ENCODE peak calls at places on chromosomes 4 and X, in four cellular contexts. One of them, this sample, is unnamed.
A peak's percentile ranks its signal among the peaks of the same experiment; 100 is the strongest.

GRCh38 chrX:32137525-32137924 is 1065.7 kb upstream of the FTHL17 start:
- DNase-seq in tibial nerve: peak; percentile 4
- DNase-seq in lower lobe of right lung: no peak
- DNase-seq in WTC11: peak; percentile 12
- DNase-seq in this sample: no peak

GRCh38 chr4:184298255-184298654 is 80.6 kb upstream of the ENPP6 start:
- DNase-seq in tibial nerve: no peak
- DNase-seq in WTC11: no peak
- DNase-seq in lower lobe of right lung: no peak
- DNase-seq in this sample: no peak

GRCh38 chrX:94492541-94492940 is 818.5 kb downstream of the FAM133A start:
- DNase-seq in lower lobe of right lung: no peak
- DNase-seq in WTC11: peak; percentile 42
- DNase-seq in tibial nerve: no peak
- DNase-seq in this sample: no peak

GRCh38 chrX:154712781-154713391 is 38.0 kb downstream of the GAB3 start:
- DNase-seq in tibial nerve: no peak
- DNase-seq in lower lobe of right lung: no peak
- DNase-seq in WTC11: no peak
- DNase-seq in this sample: no peak

GRCh38 chr4:9833421-9833820 is 52.0 kb downstream of the DRD5 start:
- DNase-seq in WTC11: no peak
- DNase-seq in tibial nerve: no peak
- DNase-seq in lower lobe of right lung: no peak
- DNase-seq in this sample: no peak

GRCh38 chrX:14697453-14697852 is 168.1 kb downstream of the GLRA2 start:
- DNase-seq in lower lobe of right lung: no peak
- DNase-seq in WTC11: peak; percentile 62
- DNase-seq in tibial nerve: peak; percentile 5
- DNase-seq in this sample: no peak

GRCh38 chrX:84477114-84477513 is 25.1 kb downstream of the HDX start:
- DNase-seq in tibial nerve: no peak
- DNase-seq in lower lobe of right lung: no peak
- DNase-seq in WTC11: no peak
- DNase-seq in this sample: no peak

GRCh38 chr4:6720202-6720699 is 4.3 kb downstream of the BLOC1S4 start:
- DNase-seq in tibial nerve: peak; percentile 79
- DNase-seq in WTC11: peak; percentile 93
- DNase-seq in lower lobe of right lung: peak; percentile 85
- DNase-seq in this sample: peak; percentile 96

GRCh38 chr4:172514011-172514410 is 654.6 kb upstream of the GALNT7 start:
- DNase-seq in tibial nerve: no peak
- DNase-seq in lower lobe of right lung: no peak
- DNase-seq in WTC11: no peak
- DNase-seq in this sample: no peak

GRCh38 chr4:113574636-113575103 is 186.9 kb downstream of the CAMK2D start:
- DNase-seq in tibial nerve: no peak
- DNase-seq in WTC11: no peak
- DNase-seq in lower lobe of right lung: no peak
- DNase-seq in this sample: no peak

GRCh38 chr4:189912170-189912569 is 28.5 kb upstream of the FRG1 start:
- DNase-seq in lower lobe of right lung: no peak
- DNase-seq in WTC11: no peak
- DNase-seq in tibial nerve: no peak
- DNase-seq in this sample: no peak

GRCh38 chr4:153233761-153234371 is 29.6 kb downstream of the TRIM2 start:
- DNase-seq in tibial nerve: no peak
- DNase-seq in WTC11: no peak
- DNase-seq in lower lobe of right lung: no peak
- DNase-seq in this sample: no peak

GRCh38 chr4:78022517-78022916 is 34.6 kb upstream of the FRAS1 start:
- DNase-seq in lower lobe of right lung: no peak
- DNase-seq in tibial nerve: no peak
- DNase-seq in WTC11: no peak
- DNase-seq in this sample: no peak

GRCh38 chrX:58025979-58026378 is 115.7 kb upstream of the ZXDA start:
- DNase-seq in lower lobe of right lung: no peak
- DNase-seq in WTC11: peak; percentile 9
- DNase-seq in tibial nerve: peak; percentile 39
- DNase-seq in this sample: no peak

GRCh38 chr4:89486042-89486441 is 178.4 kb upstream of the GPRIN3 start:
- DNase-seq in WTC11: no peak
- DNase-seq in tibial nerve: no peak
- DNase-seq in lower lobe of right lung: no peak
- DNase-seq in this sample: no peak

GRCh38 chr4:82780398-82781231 is 18.0 kb downstream of the SCD5 start:
- DNase-seq in WTC11: peak; percentile 25
- DNase-seq in tibial nerve: peak; percentile 63
- DNase-seq in lower lobe of right lung: peak; percentile 81
- DNase-seq in this sample: peak; percentile 88

GRCh38 chr4:54676062-54676461 is 18.3 kb downstream of the KIT start:
- DNase-seq in tibial nerve: no peak
- DNase-seq in lower lobe of right lung: no peak
- DNase-seq in WTC11: peak; percentile 39
- DNase-seq in this sample: no peak

GRCh38 chr4:122819708-122820449 is 6.8 kb upstream of the FGF2 start:
- DNase-seq in WTC11: no peak
- DNase-seq in tibial nerve: no peak
- DNase-seq in lower lobe of right lung: no peak
- DNase-seq in this sample: no peak

GRCh38 chr4:67236793-67237192 is 308.5 kb downstream of the CENPC start:
- DNase-seq in lower lobe of right lung: no peak
- DNase-seq in tibial nerve: no peak
- DNase-seq in WTC11: no peak
- DNase-seq in this sample: no peak

GRCh38 chrX:64894454-64895038 is 81.7 kb downstream of the ZC4H2 start:
- DNase-seq in lower lobe of right lung: no peak
- DNase-seq in WTC11: peak; percentile 57
- DNase-seq in tibial nerve: no peak
- DNase-seq in this sample: no peak

GRCh38 chr4:188282620-188283232 is 143.5 kb downstream of the TRIML1 start:
- DNase-seq in WTC11: peak; percentile 68
- DNase-seq in lower lobe of right lung: no peak
- DNase-seq in tibial nerve: no peak
- DNase-seq in this sample: no peak

GRCh38 chr4:24890561-24890960 is 22.3 kb downstream of the CCDC149 start:
- DNase-seq in tibial nerve: no peak
- DNase-seq in WTC11: no peak
- DNase-seq in lower lobe of right lung: no peak
- DNase-seq in this sample: no peak

GRCh38 chr4:105637409-105638258 is 70.9 kb downstream of the INTS12 start:
- DNase-seq in lower lobe of right lung: peak; percentile 74
- DNase-seq in tibial nerve: peak; percentile 81
- DNase-seq in WTC11: no peak
- DNase-seq in this sample: no peak

GRCh38 chrX:126376465-126376864 is 176.1 kb downstream of the DCAF12L1 start:
- DNase-seq in WTC11: peak; percentile 10
- DNase-seq in tibial nerve: no peak
- DNase-seq in lower lobe of right lung: no peak
- DNase-seq in this sample: no peak

GRCh38 chr4:172830295-172830764 is 338.3 kb upstream of the GALNT7 start:
- DNase-seq in tibial nerve: no peak
- DNase-seq in lower lobe of right lung: no peak
- DNase-seq in WTC11: no peak
- DNase-seq in this sample: no peak

GRCh38 chr4:69066945-69067344 is 29.3 kb upstream of the UGT2B7 start:
- DNase-seq in lower lobe of right lung: no peak
- DNase-seq in tibial nerve: no peak
- DNase-seq in WTC11: no peak
- DNase-seq in this sample: no peak

GRCh38 chrX:19670854-19671620 is 155.7 kb upstream of the MAP3K15 start:
- DNase-seq in WTC11: peak; percentile 9
- DNase-seq in tibial nerve: peak; percentile 29
- DNase-seq in lower lobe of right lung: no peak
- DNase-seq in this sample: no peak

GRCh38 chr4:130640583-130640982 is 1544.6 kb downstream of the C4orf33 start:
- DNase-seq in WTC11: no peak
- DNase-seq in tibial nerve: no peak
- DNase-seq in lower lobe of right lung: no peak
- DNase-seq in this sample: no peak

GRCh38 chr4:150976478-150977118 is 38.5 kb downstream of the LRBA start:
- DNase-seq in WTC11: no peak
- DNase-seq in lower lobe of right lung: no peak
- DNase-seq in tibial nerve: no peak
- DNase-seq in this sample: no peak

GRCh38 chrX:1137531-1137930 is 74.9 kb downstream of the CRLF2 start:
- DNase-seq in tibial nerve: no peak
- DNase-seq in lower lobe of right lung: no peak
- DNase-seq in WTC11: no peak
- DNase-seq in this sample: peak; percentile 53

GRCh38 chrX:87813566-87813965 is 296.0 kb downstream of the KLHL4 start:
- DNase-seq in lower lobe of right lung: no peak
- DNase-seq in WTC11: no peak
- DNase-seq in tibial nerve: no peak
- DNase-seq in this sample: no peak

GRCh38 chrX:38365939-38366338 is 13.5 kb downstream of the OTC start:
- DNase-seq in WTC11: no peak
- DNase-seq in lower lobe of right lung: no peak
- DNase-seq in tibial nerve: no peak
- DNase-seq in this sample: no peak

GRCh38 chr4:99815597-99816011 is 1.0 kb upstream of the DAPP1 start:
- DNase-seq in lower lobe of right lung: peak; percentile 64
- DNase-seq in WTC11: no peak
- DNase-seq in tibial nerve: no peak
- DNase-seq in this sample: no peak

GRCh38 chr4:148452970-148453369 is 10.8 kb upstream of the NR3C2 start:
- DNase-seq in tibial nerve: no peak
- DNase-seq in lower lobe of right lung: no peak
- DNase-seq in WTC11: no peak
- DNase-seq in this sample: no peak

GRCh38 chr4:140309124-140309870 is 64.1 kb upstream of the SCOC start:
- DNase-seq in lower lobe of right lung: no peak
- DNase-seq in tibial nerve: no peak
- DNase-seq in WTC11: peak; percentile 18
- DNase-seq in this sample: no peak

GRCh38 chrX:1493877-1494510 is 41.3 kb upstream of the ASMTL start:
- DNase-seq in WTC11: no peak
- DNase-seq in tibial nerve: no peak
- DNase-seq in lower lobe of right lung: no peak
- DNase-seq in this sample: peak; percentile 77

DNA sequence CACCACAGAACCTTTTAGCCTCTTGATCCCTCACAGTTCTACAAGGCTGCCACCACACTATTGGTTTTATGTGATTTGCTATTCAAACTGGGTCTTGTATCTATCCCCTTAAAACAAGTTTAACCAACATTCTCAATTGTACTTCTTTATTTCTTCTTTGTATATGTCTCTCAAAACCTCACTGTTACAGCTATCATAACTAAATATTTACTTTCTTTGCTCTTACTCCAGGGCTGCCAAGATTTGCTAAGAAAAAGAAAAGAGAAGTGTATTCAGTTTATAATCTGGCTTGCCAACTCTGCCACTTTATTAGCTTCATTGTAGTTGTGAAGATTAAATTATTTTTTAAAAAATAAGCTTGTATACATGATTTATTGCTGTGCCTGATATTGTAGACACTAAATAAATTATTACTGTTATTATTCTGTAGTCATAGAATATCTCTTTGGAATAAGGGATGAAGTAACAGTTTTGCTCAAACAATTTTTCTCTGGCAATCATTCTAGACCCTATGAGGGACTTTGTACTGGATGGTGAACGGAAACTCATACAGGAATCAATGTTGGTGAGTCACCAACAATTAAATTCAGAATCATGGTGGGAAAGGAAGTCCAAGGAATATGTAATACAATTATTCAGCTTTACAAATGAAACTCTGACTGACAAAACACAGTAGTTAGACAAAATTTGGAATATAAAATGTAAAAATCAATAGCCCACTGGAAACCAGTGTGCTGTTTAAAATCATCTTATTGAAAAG is 127.1 kb upstream of the DCAF8L1 start:
- DNase-seq in tibial nerve: no peak
- DNase-seq in WTC11: no peak
- DNase-seq in lower lobe of right lung: no peak
- DNase-seq in this sample: no peak
- TF ChIP-seq CTCF in tibial nerve: no peak
- TF ChIP-seq CTCF in WTC11: no peak
- TF ChIP-seq CTCF in lower lobe of right lung: no peak
- TF ChIP-seq CTCF in this sample: no peak

GRCh38 chrX:97806238-97806637 is 922.5 kb downstream of the RPA4 start:
- DNase-seq in lower lobe of right lung: no peak
- DNase-seq in WTC11: no peak
- DNase-seq in tibial nerve: no peak
- DNase-seq in this sample: no peak
- TF ChIP-seq CTCF in lower lobe of right lung: no peak
- TF ChIP-seq CTCF in WTC11: no peak
- TF ChIP-seq CTCF in tibial nerve: no peak
- TF ChIP-seq CTCF in this sample: no peak

GRCh38 chrX:23666282-23666681 is 1.0 kb upstream of the PRDX4 start:
- DNase-seq in lower lobe of right lung: peak; percentile 48
- DNase-seq in tibial nerve: no peak
- DNase-seq in WTC11: no peak
- DNase-seq in this sample: no peak

GRCh38 chrX:23662187-23662586 is 5.1 kb upstream of the PRDX4 start:
- DNase-seq in tibial nerve: no peak
- DNase-seq in lower lobe of right lung: no peak
- DNase-seq in WTC11: no peak
- DNase-seq in this sample: no peak

GRCh38 chrX:23660766-23661132 is 6.5 kb upstream of the PRDX4 start:
- DNase-seq in tibial nerve: no peak
- DNase-seq in lower lobe of right lung: no peak
- DNase-seq in WTC11: no peak
- DNase-seq in this sample: no peak

GRCh38 chrX:23661671-23662070 is 5.6 kb upstream of the PRDX4 start:
- DNase-seq in tibial nerve: no peak
- DNase-seq in lower lobe of right lung: no peak
- DNase-seq in WTC11: no peak
- DNase-seq in this sample: no peak

GRCh38 chrX:23662853-23663252 is 4.4 kb upstream of the PRDX4 start:
- DNase-seq in WTC11: no peak
- DNase-seq in lower lobe of right lung: no peak
- DNase-seq in tibial nerve: no peak
- DNase-seq in this sample: no peak
- TF ChIP-seq CTCF in WTC11: no peak
- TF ChIP-seq CTCF in lower lobe of right lung: no peak
- TF ChIP-seq CTCF in tibial nerve: no peak
- TF ChIP-seq CTCF in this sample: no peak

DNA sequence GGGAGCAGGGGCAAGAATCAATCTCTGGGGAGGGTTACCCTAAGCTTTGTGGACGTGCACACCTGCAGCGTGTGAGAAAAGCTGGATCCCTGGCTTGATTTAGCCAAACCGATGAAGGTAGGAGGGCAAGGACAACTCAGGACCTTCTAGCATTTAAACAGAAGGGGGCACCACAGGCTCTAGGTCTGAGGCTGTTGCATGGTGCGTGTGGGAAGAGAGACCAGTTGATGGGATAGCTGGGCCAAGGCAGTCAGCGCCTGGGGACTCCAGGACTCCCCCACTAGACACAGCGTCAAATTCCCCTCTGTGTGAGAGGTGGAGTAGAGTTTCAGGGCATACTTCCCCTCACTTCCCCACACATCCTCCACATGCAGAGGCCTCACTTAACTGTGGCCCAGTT is 4.3 kb downstream of the GABRQ start:
- DNase-seq in lower lobe of right lung: no peak
- DNase-seq in tibial nerve: no peak
- DNase-seq in WTC11: peak; percentile 21
- DNase-seq in this sample: no peak
- TF ChIP-seq CTCF in lower lobe of right lung: no peak
- TF ChIP-seq CTCF in tibial nerve: no peak
- TF ChIP-seq CTCF in WTC11: no peak
- TF ChIP-seq CTCF in this sample: no peak